ENCODE peak calls at places on chromosome 13, in five cellular contexts. Y, M, U, L and Q are unnamed samples.

GRCh38 chr13:41520016-41520698 is 62.8 kb downstream of the RGCC start:
- DNase-seq in Y (no peak), M (no peak), U (no peak), L (no peak), Q (peak)

GRCh38 chr13:110702591-110703526 is 3.1 kb downstream of the CARS2 start:
- DNase-seq in Y (no peak), M (no peak), U (no peak), L (no peak), Q (no peak)

GRCh38 chr13:39530996-39531395 is 72.0 kb downstream of the LHFPL6 start:
- DNase-seq in Y (peak), M (no peak), U (no peak), L (no peak), Q (no peak)

GRCh38 chr13:100443278-100443997 is 145.2 kb downstream of the GGACT start:
- DNase-seq in Y (no peak), M (no peak), U (no peak), L (no peak), Q (no peak)

GRCh38 chr13:106561551-106562170 is 6.3 kb downstream of the ARGLU1 start:
- DNase-seq in Y (peak), M (peak), U (no peak), L (no peak), Q (peak)

GRCh38 chr13:73576291-73576690 is 517.5 kb downstream of the KLF5 start:
- DNase-seq in Y (no peak), M (no peak), U (no peak), L (no peak), Q (no peak)

GRCh38 chr13:86757236-86757978 is 913.8 kb upstream of the SLITRK5 start:
- DNase-seq in Y (no peak), M (no peak), U (no peak), L (no peak), Q (no peak)

GRCh38 chr13:45628094-45628493 is 12.6 kb upstream of the ERICH6B start:
- DNase-seq in Y (no peak), M (no peak), U (no peak), L (no peak), Q (no peak)

GRCh38 chr13:33179463-33179862 is 106.1 kb downstream of the STARD13 start:
- DNase-seq in Y (no peak), M (no peak), U (no peak), L (no peak), Q (no peak)

GRCh38 chr13:50948576-50948975 is 39.0 kb downstream of the RNASEH2B start:
- DNase-seq in Y (peak), M (no peak), U (no peak), L (no peak), Q (no peak)

GRCh38 chr13:32320528-32320927 is 5.2 kb downstream of the BRCA2 start:
- DNase-seq in Y (no peak), M (no peak), U (no peak), L (no peak), Q (no peak)

GRCh38 chr13:44322928-44323327 is 50.7 kb upstream of the SERP2 start:
- DNase-seq in Y (no peak), M (no peak), U (no peak), L (no peak), Q (no peak)